ENCODE peak calls at places on chromosomes 5 and 9, in ten cellular contexts. S is NCI-H2029, I is M059J, X is COLO829, G is activated T-helper 1 cell treated with Interleukin-2 at 50 U/mL for 16 hours, K is amygdala, B is HepG2, A is LHCN-M2, V is colonic mucosa, N is endothelial cell. H is an unnamed sample.

GRCh38 chr5:157253547-157253946 is 12.4 kb upstream of the CYFIP2 start:
- DNase-seq in S (peak), I (peak), X (peak), G (no peak), K (no peak), B (peak), A (peak), V (peak), N (peak), H (peak)

GRCh38 chr5:81183811-81184748 is 49.0 kb upstream of the CKMT2 start:
- DNase-seq in S (no peak), I (no peak), X (no peak), G (no peak), K (no peak), B (no peak), A (peak), V (no peak), N (no peak), H (no peak)

GRCh38 chr5:966941-967340 is 41.7 kb upstream of the NKD2 start:
- DNase-seq in S (no peak), I (no peak), X (no peak), G (no peak), K (no peak), B (no peak), A (no peak), V (no peak), N (no peak), H (no peak)

GRCh38 chr5:177435847-177436536 is 9.5 kb downstream of the GRK6 start:
- DNase-seq in S (no peak), I (no peak), X (no peak), G (no peak), K (no peak), B (no peak), A (no peak), V (no peak), N (no peak), H (no peak)

GRCh38 chr9:92180669-92181181 is 65.5 kb upstream of the SPTLC1 start:
- DNase-seq in S (no peak), I (peak), X (no peak), G (no peak), K (peak), B (peak), A (peak), V (no peak), N (no peak), H (peak)

GRCh38 chr9:82961504-82962125 is 101.3 kb downstream of the RASEF start:
- DNase-seq in S (peak), I (peak), X (peak), G (no peak), K (peak), B (peak), A (peak), V (peak), N (peak), H (peak)

GRCh38 chr9:105187781-105188180 is 56.7 kb upstream of the SLC44A1 start:
- DNase-seq in S (no peak), I (peak), X (no peak), G (no peak), K (no peak), B (peak), A (peak), V (no peak), N (no peak), H (no peak)

GRCh38 chr5:17305964-17306725 is 88.7 kb downstream of the BASP1 start:
- DNase-seq in S (no peak), I (peak), X (no peak), G (no peak), K (no peak), B (peak), A (peak), V (peak), N (no peak), H (no peak)

GRCh38 chr5:110651507-110651906 is 75.0 kb downstream of the TMEM232 start:
- DNase-seq in S (no peak), I (no peak), X (no peak), G (no peak), K (no peak), B (no peak), A (peak), V (no peak), N (no peak), H (no peak)

GRCh38 chr5:143116817-143117216 is 286.7 kb downstream of the NR3C1 start:
- DNase-seq in S (no peak), I (no peak), X (no peak), G (no peak), K (no peak), B (no peak), A (no peak), V (no peak), N (no peak), H (no peak)

GRCh38 chr9:87601175-87601574 is 103.5 kb downstream of the DAPK1 start:
- DNase-seq in S (peak), I (no peak), X (no peak), G (no peak), K (no peak), B (peak), A (no peak), V (peak), N (no peak), H (no peak)

GRCh38 chr5:68087866-68088265 is 127.7 kb upstream of the PIK3R1 start:
- DNase-seq in S (peak), I (peak), X (no peak), G (no peak), K (no peak), B (no peak), A (no peak), V (no peak), N (no peak), H (no peak)

GRCh38 chr5:141101059-141101458 is 786 bp downstream of the PCDHB3 start:
- DNase-seq in S (no peak), I (peak), X (no peak), G (no peak), K (no peak), B (no peak), A (no peak), V (no peak), N (no peak), H (no peak)

GRCh38 chr5:106171708-106172107 is 1499.0 kb downstream of the EFNA5 start:
- DNase-seq in S (no peak), I (peak), X (no peak), G (no peak), K (no peak), B (no peak), A (peak), V (no peak), N (no peak), H (no peak)

GRCh38 chr9:128102861-128103588 is 24.5 kb downstream of the PTGES2 start:
- DNase-seq in S (peak), I (no peak), X (no peak), G (no peak), K (no peak), B (peak), A (no peak), V (no peak), N (no peak), H (no peak)